ENCODE peak calls at places on chromosomes 13 and 19, in five cellular contexts. One of them, this sample, is unnamed.

GRCh38 chr19:19460258-19460731 is 54.8 kb downstream of the GATAD2A start:
- DNase-seq in left lung: no peak
- DNase-seq in Calu3: no peak
- DNase-seq in Caco-2: no peak
- DNase-seq in astrocyte of the cerebellum: no peak
- DNase-seq in this sample: peak; percentile 55

GRCh38 chr19:16594131-16594586 is 21.9 kb upstream of the SLC35E1 start:
- DNase-seq in left lung: no peak
- DNase-seq in Caco-2: no peak
- DNase-seq in astrocyte of the cerebellum: no peak
- DNase-seq in Calu3: no peak
- DNase-seq in this sample: peak; percentile 68

GRCh38 chr13:41960195-41960699 is 662 bp downstream of the VWA8 start:
- DNase-seq in left lung: no peak
- DNase-seq in Calu3: no peak
- DNase-seq in astrocyte of the cerebellum: peak; percentile 5
- DNase-seq in Caco-2: no peak
- DNase-seq in this sample: no peak

GRCh38 chr13:30340367-30341184 is 33.2 kb upstream of the KATNAL1 start:
- DNase-seq in Calu3: no peak
- DNase-seq in Caco-2: no peak
- DNase-seq in astrocyte of the cerebellum: no peak
- DNase-seq in left lung: peak; percentile 68
- DNase-seq in this sample: no peak

GRCh38 chr13:79231887-79232286 is 174.2 kb downstream of the RBM26 start:
- DNase-seq in left lung: no peak
- DNase-seq in Calu3: no peak
- DNase-seq in astrocyte of the cerebellum: no peak
- DNase-seq in Caco-2: no peak
- DNase-seq in this sample: no peak

GRCh38 chr19:6828306-6828697 is 55.8 kb downstream of the VAV1 start:
- DNase-seq in Calu3: peak; percentile 55
- DNase-seq in astrocyte of the cerebellum: no peak
- DNase-seq in left lung: peak; percentile 36
- DNase-seq in Caco-2: no peak
- DNase-seq in this sample: no peak

GRCh38 chr13:83498486-83499190 is 383.6 kb downstream of the SLITRK1 start:
- DNase-seq in Caco-2: no peak
- DNase-seq in left lung: no peak
- DNase-seq in Calu3: no peak
- DNase-seq in astrocyte of the cerebellum: peak; percentile 34
- DNase-seq in this sample: no peak

GRCh38 chr13:78298657-78299056 is 304.7 kb downstream of the POU4F1 start:
- DNase-seq in left lung: no peak
- DNase-seq in Caco-2: no peak
- DNase-seq in astrocyte of the cerebellum: peak; percentile 8
- DNase-seq in Calu3: no peak
- DNase-seq in this sample: no peak

GRCh38 chr13:95660981-95661581 is 15.9 kb upstream of the DNAJC3 start:
- DNase-seq in Caco-2: peak; percentile 67
- DNase-seq in left lung: no peak
- DNase-seq in Calu3: peak; percentile 8
- DNase-seq in astrocyte of the cerebellum: no peak
- DNase-seq in this sample: no peak

GRCh38 chr13:112959701-112960542 is 9.1 kb upstream of the MCF2L start:
- DNase-seq in Caco-2: no peak
- DNase-seq in left lung: peak; percentile 22
- DNase-seq in Calu3: no peak
- DNase-seq in astrocyte of the cerebellum: no peak
- DNase-seq in this sample: no peak

GRCh38 chr13:70964124-70964523 is 855.9 kb upstream of the KLHL1 start:
- DNase-seq in Caco-2: peak; percentile 23
- DNase-seq in Calu3: peak; percentile 1
- DNase-seq in astrocyte of the cerebellum: no peak
- DNase-seq in left lung: no peak
- DNase-seq in this sample: no peak

GRCh38 chr13:59409211-59409610 is 754.5 kb downstream of the DIAPH3 start:
- DNase-seq in Caco-2: no peak
- DNase-seq in Calu3: no peak
- DNase-seq in astrocyte of the cerebellum: peak; percentile 41
- DNase-seq in left lung: no peak
- DNase-seq in this sample: no peak

GRCh38 chr13:91360246-91360751 is 12.8 kb downstream of the MIR17HG start:
- DNase-seq in astrocyte of the cerebellum: no peak
- DNase-seq in Caco-2: no peak
- DNase-seq in left lung: no peak
- DNase-seq in Calu3: no peak
- DNase-seq in this sample: no peak

GRCh38 chr13:83136660-83137059 is 745.6 kb downstream of the SLITRK1 start:
- DNase-seq in Calu3: no peak
- DNase-seq in Caco-2: no peak
- DNase-seq in left lung: no peak
- DNase-seq in astrocyte of the cerebellum: no peak
- DNase-seq in this sample: no peak

DNA sequence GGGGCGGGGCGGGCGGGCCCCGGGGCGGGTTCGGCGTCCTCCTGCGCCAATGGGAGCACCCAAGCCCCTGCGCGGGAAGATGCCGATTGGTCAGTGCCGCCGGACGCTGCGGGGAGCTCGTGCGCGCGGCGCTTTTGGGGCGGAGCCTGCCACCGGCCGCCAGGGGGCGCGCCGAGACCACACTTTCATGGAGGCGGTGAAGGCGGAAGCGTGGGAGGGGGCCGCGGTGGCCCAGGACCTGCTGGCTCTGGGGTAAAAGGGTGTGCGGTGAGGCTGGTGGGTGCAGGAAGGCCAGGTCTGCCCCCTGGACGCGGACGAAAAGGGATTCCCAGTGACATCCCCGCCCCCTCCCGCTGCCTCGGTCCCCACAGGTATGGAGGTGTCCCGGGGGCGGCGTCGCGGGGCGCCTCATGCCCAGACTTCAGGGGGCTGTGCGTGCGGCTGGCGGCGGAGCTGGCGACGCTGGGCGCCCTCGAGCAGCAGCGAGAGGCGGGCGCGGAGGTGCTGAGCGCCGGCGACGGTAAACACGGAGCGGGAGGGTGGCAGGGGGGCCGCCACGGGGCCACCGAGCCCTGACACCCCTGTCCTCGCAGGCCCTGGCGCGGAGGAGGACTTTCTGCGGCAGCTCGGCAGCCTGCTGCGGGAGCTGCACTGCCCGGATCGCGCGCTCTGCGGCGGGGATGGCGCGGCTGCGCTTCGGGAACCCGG is at the start of gene FAM98C:
- DNase-seq in Calu3: peak; percentile 98
- DNase-seq in astrocyte of the cerebellum: peak; percentile 90
- DNase-seq in left lung: peak; percentile 96
- DNase-seq in Caco-2: peak; percentile 99
- DNase-seq in this sample: peak; percentile 99
- TF ChIP-seq CTCF in Calu3: peak; percentile 99
- TF ChIP-seq CTCF in astrocyte of the cerebellum: peak; percentile 77
- TF ChIP-seq CTCF in left lung: peak; percentile 100
- TF ChIP-seq CTCF in Caco-2: peak; percentile 97
- TF ChIP-seq CTCF in this sample: peak; percentile 100

GRCh38 chr19:28498404-28498976 is 714.5 kb downstream of the UQCRFS1 start:
- DNase-seq in Calu3: no peak
- DNase-seq in Caco-2: no peak
- DNase-seq in left lung: no peak
- DNase-seq in astrocyte of the cerebellum: peak; percentile 18
- DNase-seq in this sample: no peak
- TF ChIP-seq CTCF in Calu3: no peak
- TF ChIP-seq CTCF in Caco-2: no peak
- TF ChIP-seq CTCF in left lung: no peak
- TF ChIP-seq CTCF in astrocyte of the cerebellum: no peak
- TF ChIP-seq CTCF in this sample: no peak

DNA sequence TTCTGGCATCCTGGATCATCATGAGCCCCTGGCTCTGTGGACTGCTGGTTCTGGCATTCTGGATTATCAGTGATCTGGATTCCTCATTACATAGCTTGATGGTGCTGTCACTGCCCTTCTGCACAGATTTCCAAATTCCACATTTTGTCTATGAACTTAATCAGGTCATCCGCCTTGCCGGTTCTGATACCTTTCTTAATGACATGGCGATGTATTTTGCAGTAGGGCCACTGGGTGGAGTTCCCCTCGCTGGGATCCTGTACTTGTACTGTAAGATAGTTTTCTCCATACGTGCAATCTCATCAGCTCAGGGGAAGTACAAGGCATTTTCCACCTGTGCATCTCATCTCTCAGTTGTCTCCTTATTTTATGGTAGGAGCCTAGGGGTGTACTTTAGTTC is 24.4 kb upstream of the OR7C2 start:
- DNase-seq in Caco-2: no peak
- DNase-seq in Calu3: no peak
- DNase-seq in left lung: no peak
- DNase-seq in astrocyte of the cerebellum: no peak
- DNase-seq in this sample: no peak
- TF ChIP-seq CTCF in Caco-2: no peak
- TF ChIP-seq CTCF in Calu3: no peak
- TF ChIP-seq CTCF in left lung: no peak
- TF ChIP-seq CTCF in astrocyte of the cerebellum: no peak
- TF ChIP-seq CTCF in this sample: no peak

GRCh38 chr19:4592445-4592844 is 33.0 kb upstream of the SEMA6B start:
- DNase-seq in left lung: no peak
- DNase-seq in astrocyte of the cerebellum: no peak
- DNase-seq in Calu3: no peak
- DNase-seq in Caco-2: no peak
- DNase-seq in this sample: no peak

GRCh38 chr19:4590559-4590958 is 31.1 kb upstream of the SEMA6B start:
- DNase-seq in Calu3: no peak
- DNase-seq in astrocyte of the cerebellum: no peak
- DNase-seq in left lung: no peak
- DNase-seq in Caco-2: no peak
- DNase-seq in this sample: no peak

GRCh38 chr19:4587527-4587926 is 28.0 kb upstream of the SEMA6B start:
- DNase-seq in Calu3: no peak
- DNase-seq in left lung: no peak
- DNase-seq in astrocyte of the cerebellum: no peak
- DNase-seq in Caco-2: no peak
- DNase-seq in this sample: no peak

GRCh38 chr19:4591296-4591695 is 31.8 kb upstream of the SEMA6B start:
- DNase-seq in Caco-2: no peak
- DNase-seq in left lung: no peak
- DNase-seq in astrocyte of the cerebellum: no peak
- DNase-seq in Calu3: no peak
- DNase-seq in this sample: no peak

DNA sequence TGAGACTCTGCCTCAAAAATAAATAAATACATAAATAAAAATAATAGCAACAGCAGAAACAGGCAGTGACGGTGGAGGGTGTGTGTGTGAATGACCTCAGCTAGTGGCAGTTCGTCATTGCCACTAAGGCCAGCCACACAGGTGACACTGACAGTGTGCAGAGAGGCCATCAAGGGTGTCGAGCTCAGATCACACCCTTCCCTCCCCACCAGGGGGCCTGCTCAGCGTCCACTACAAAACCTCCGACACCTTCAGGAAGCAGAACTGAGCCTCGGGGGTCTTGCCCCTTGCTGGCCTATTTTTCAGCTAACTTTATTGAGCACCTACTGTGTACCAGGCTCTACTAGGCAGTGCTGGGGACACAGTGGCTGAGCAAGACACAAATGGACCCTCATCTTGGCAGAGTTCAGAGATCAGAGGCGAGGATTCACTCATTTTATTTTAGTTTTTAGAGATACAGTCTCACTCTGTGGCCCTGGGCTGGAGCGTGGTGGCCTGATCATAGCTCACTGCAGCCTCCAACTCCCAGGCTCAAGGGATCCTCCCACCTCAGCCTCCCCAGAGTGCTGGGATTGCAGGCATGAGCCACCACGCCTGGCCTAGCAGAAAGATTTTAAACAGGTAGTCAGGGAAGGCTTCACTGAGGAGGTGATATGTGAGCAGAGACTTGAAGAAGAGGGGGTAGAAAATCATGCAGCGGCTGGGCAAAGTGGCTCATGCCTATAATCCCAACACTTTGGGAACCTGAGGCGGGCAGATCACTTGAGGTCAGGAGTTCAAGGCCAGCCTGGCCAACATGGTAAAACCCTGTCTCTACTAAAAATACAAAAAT is 30.3 kb upstream of the SEMA6B start:
- DNase-seq in astrocyte of the cerebellum: no peak
- DNase-seq in Calu3: peak; percentile 48
- DNase-seq in left lung: no peak
- DNase-seq in Caco-2: peak; percentile 64
- DNase-seq in this sample: no peak
- TF ChIP-seq CTCF in astrocyte of the cerebellum: peak; percentile 30
- TF ChIP-seq CTCF in Calu3: peak; percentile 28
- TF ChIP-seq CTCF in left lung: no peak
- TF ChIP-seq CTCF in Caco-2: peak; percentile 60
- TF ChIP-seq CTCF in this sample: no peak

GRCh38 chr19:616732-617526 is 16.4 kb downstream of the POLRMT start:
- DNase-seq in Caco-2: no peak
- DNase-seq in left lung: no peak
- DNase-seq in Calu3: no peak
- DNase-seq in astrocyte of the cerebellum: no peak
- DNase-seq in this sample: no peak
- TF ChIP-seq CTCF in Caco-2: no peak
- TF ChIP-seq CTCF in left lung: no peak
- TF ChIP-seq CTCF in Calu3: no peak
- TF ChIP-seq CTCF in astrocyte of the cerebellum: no peak
- TF ChIP-seq CTCF in this sample: no peak

DNA sequence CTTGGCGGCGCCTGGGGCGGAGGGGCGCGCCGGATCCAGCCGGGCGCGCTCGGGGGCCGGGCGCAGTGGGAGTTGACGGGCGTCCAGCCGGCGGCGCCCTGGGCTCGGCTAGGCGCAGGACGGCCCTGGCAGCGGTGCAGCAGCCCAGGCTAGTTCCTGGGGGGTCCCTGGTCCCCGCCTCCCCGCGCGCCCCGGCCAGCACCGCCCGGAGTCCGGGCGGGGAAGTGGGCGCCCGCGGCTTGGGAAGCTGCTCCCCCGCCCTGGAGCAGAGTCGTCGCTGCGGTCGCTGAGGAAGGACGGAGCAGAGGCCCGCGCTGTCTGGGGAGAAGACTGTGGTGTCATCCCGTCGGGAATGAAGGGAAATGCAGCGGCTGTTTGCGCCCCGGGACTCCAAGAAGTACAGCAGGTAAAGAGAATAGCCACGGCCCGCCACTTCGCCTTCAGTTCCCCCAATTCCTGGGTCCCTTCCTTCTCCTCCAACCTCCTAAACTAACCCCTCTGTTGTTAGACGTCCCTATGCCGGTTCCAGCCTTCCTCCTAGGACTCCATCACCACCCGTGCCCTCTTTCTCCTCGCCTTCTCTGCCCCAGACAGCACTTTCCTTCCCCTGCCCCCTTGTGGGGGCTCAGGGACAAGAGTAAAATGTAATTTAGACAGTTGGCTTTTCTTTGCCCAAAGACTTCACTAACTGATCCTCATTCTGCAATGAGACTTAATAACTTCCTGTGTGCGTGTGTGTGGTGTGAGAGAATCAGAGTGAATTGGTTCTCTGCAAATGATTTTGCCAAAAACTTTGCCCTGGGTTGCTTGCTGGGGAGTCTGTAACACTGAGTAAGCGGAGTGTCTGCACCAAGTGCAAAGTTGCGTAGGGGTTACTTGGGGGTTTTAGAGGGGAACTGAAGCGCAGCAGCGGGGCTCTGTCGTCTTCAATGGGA is 20.3 kb upstream of the SGCG start:
- DNase-seq in astrocyte of the cerebellum: no peak
- DNase-seq in Calu3: no peak
- DNase-seq in left lung: no peak
- DNase-seq in Caco-2: no peak
- DNase-seq in this sample: no peak
- TF ChIP-seq CTCF in astrocyte of the cerebellum: no peak
- TF ChIP-seq CTCF in Calu3: no peak
- TF ChIP-seq CTCF in left lung: no peak
- TF ChIP-seq CTCF in Caco-2: no peak
- TF ChIP-seq CTCF in this sample: no peak

GRCh38 chr19:45913874-45914830 is at the start of gene NANOS2:
- DNase-seq in Calu3: no peak
- DNase-seq in astrocyte of the cerebellum: no peak
- DNase-seq in Caco-2: peak; percentile 36
- DNase-seq in left lung: no peak
- DNase-seq in this sample: no peak
- TF ChIP-seq CTCF in Calu3: no peak
- TF ChIP-seq CTCF in astrocyte of the cerebellum: no peak
- TF ChIP-seq CTCF in Caco-2: no peak
- TF ChIP-seq CTCF in left lung: no peak
- TF ChIP-seq CTCF in this sample: no peak